ENCODE peak calls at places on chromosome 1, in nine cellular contexts. C, H, Y, R, K, L, T, G and F are unnamed samples.

GRCh38 chr1:1293258-1293617 is 13.0 kb downstream of the SCNN1D start:
- DNase-seq in Y (no peak), C (no peak), T (no peak), L (no peak), R (no peak), H (no peak), G (no peak), K (no peak), F (no peak)

GRCh38 chr1:204199579-204199978 is 3.3 kb upstream of the KISS1 start:
- DNase-seq in R (no peak), C (no peak), H (no peak), L (no peak), G (peak), T (no peak), Y (no peak), K (no peak), F (no peak)

GRCh38 chr1:187646536-187647128 is 817.9 kb downstream of the PLA2G4A start:
- DNase-seq in H (no peak), T (no peak), R (no peak), K (no peak), Y (no peak), C (no peak), L (no peak), G (no peak), F (no peak)

GRCh38 chr1:226443439-226443838 is 35.5 kb upstream of the PARP1 start:
- DNase-seq in R (no peak), C (no peak), H (no peak), G (no peak), Y (peak), T (no peak), L (peak), K (peak), F (no peak)

GRCh38 chr1:162248854-162249535 is 127.7 kb downstream of the SPATA46 start:
- DNase-seq in R (no peak), K (no peak), C (no peak), L (no peak), Y (no peak), G (no peak), T (no peak), H (peak), F (no peak)

GRCh38 chr1:906532-907420 is 16.9 kb upstream of the SAMD11 start:
- DNase-seq in Y (peak), R (peak), L (peak), T (no peak), H (peak), C (peak), G (peak), K (peak), F (peak)

GRCh38 chr1:6614019-6614952 is 755 bp downstream of the PHF13 start:
- DNase-seq in L (no peak), C (peak), G (peak), K (no peak), H (peak), T (no peak), Y (peak), R (no peak), F (no peak)

GRCh38 chr1:59146651-59147358 is 150.1 kb upstream of the FGGY start:
- DNase-seq in T (no peak), K (peak), G (peak), Y (peak), C (peak), H (peak), L (no peak), R (peak), F (no peak)

GRCh38 chr1:165954940-165955339 is 127.5 kb downstream of the UCK2 start:
- DNase-seq in R (no peak), G (no peak), H (no peak), C (no peak), T (no peak), K (peak), Y (peak), L (no peak), F (no peak)

GRCh38 chr1:156859523-156860112 is 701 bp upstream of the INSRR start:
- DNase-seq in G (no peak), C (no peak), Y (peak), T (no peak), H (peak), R (no peak), L (no peak), K (no peak), F (no peak)